ENCODE peak calls at places on chromosomes 16 and 17, in four cellular contexts. One of them, this sample, is unnamed.

GRCh38 chr16:83051451-83051850 is 424.7 kb downstream of the CDH13 start:
- DNase-seq in uterus: no peak
- DNase-seq in effector memory CD4-positive, alpha-beta T cell: no peak
- DNase-seq in Panc1: no peak
- DNase-seq in this sample: no peak

GRCh38 chr16:25012525-25012991 is 2.6 kb downstream of the ARHGAP17 start:
- DNase-seq in Panc1: no peak
- DNase-seq in uterus: no peak
- DNase-seq in effector memory CD4-positive, alpha-beta T cell: no peak
- DNase-seq in this sample: no peak

GRCh38 chr17:71392715-71393567 is 727.9 kb upstream of the SOX9 start:
- DNase-seq in uterus: no peak
- DNase-seq in Panc1: no peak
- DNase-seq in effector memory CD4-positive, alpha-beta T cell: no peak
- DNase-seq in this sample: no peak

GRCh38 chr17:77834170-77835115 is 124.1 kb upstream of the TNRC6C start:
- DNase-seq in effector memory CD4-positive, alpha-beta T cell: peak; percentile 43
- DNase-seq in Panc1: no peak
- DNase-seq in uterus: peak; percentile 71
- DNase-seq in this sample: peak; percentile 23

GRCh38 chr17:82938486-82939212 is 98.8 kb upstream of the ZNF750 start:
- DNase-seq in Panc1: no peak
- DNase-seq in uterus: peak; percentile 6
- DNase-seq in effector memory CD4-positive, alpha-beta T cell: no peak
- DNase-seq in this sample: no peak

GRCh38 chr17:46175891-46176290 is 17.3 kb downstream of the KANSL1 start:
- DNase-seq in effector memory CD4-positive, alpha-beta T cell: no peak
- DNase-seq in uterus: no peak
- DNase-seq in Panc1: no peak
- DNase-seq in this sample: no peak

GRCh38 chr17:77125432-77125901 is 15.3 kb upstream of the SEC14L1 start:
- DNase-seq in Panc1: peak; percentile 91
- DNase-seq in effector memory CD4-positive, alpha-beta T cell: no peak
- DNase-seq in uterus: no peak
- DNase-seq in this sample: no peak

GRCh38 chr16:13733561-13733960 is 186.4 kb upstream of the ERCC4 start:
- DNase-seq in uterus: no peak
- DNase-seq in Panc1: no peak
- DNase-seq in effector memory CD4-positive, alpha-beta T cell: no peak
- DNase-seq in this sample: no peak

GRCh38 chr16:72198021-72198420 is 26.1 kb upstream of the PMFBP1 start:
- DNase-seq in uterus: no peak
- DNase-seq in effector memory CD4-positive, alpha-beta T cell: no peak
- DNase-seq in Panc1: no peak
- DNase-seq in this sample: no peak

GRCh38 chr16:84277244-84277823 is 17.3 kb upstream of the WFDC1 start:
- DNase-seq in uterus: peak; percentile 43
- DNase-seq in effector memory CD4-positive, alpha-beta T cell: peak; percentile 26
- DNase-seq in Panc1: no peak
- DNase-seq in this sample: peak; percentile 43

GRCh38 chr16:69328854-69329316 is 1.5 kb downstream of the PDF start:
- DNase-seq in Panc1: no peak
- DNase-seq in effector memory CD4-positive, alpha-beta T cell: no peak
- DNase-seq in uterus: no peak
- DNase-seq in this sample: no peak

GRCh38 chr17:73538445-73538844 is 105.8 kb downstream of the SDK2 start:
- DNase-seq in uterus: no peak
- DNase-seq in Panc1: no peak
- DNase-seq in effector memory CD4-positive, alpha-beta T cell: no peak
- DNase-seq in this sample: no peak

GRCh38 chr17:50538549-50539410 is 6.2 kb downstream of the EPN3 start:
- DNase-seq in uterus: no peak
- DNase-seq in Panc1: no peak
- DNase-seq in effector memory CD4-positive, alpha-beta T cell: no peak
- DNase-seq in this sample: no peak

GRCh38 chr17:16935786-16936185 is 36.1 kb downstream of the TNFRSF13B start:
- DNase-seq in effector memory CD4-positive, alpha-beta T cell: no peak
- DNase-seq in uterus: no peak
- DNase-seq in Panc1: no peak
- DNase-seq in this sample: no peak

GRCh38 chr17:2855063-2855600 is 58.9 kb downstream of the RAP1GAP2 start:
- DNase-seq in uterus: no peak
- DNase-seq in Panc1: no peak
- DNase-seq in effector memory CD4-positive, alpha-beta T cell: no peak
- DNase-seq in this sample: no peak

GRCh38 chr16:55491691-55492090 is 12.7 kb downstream of the MMP2 start:
- DNase-seq in Panc1: no peak
- DNase-seq in uterus: no peak
- DNase-seq in effector memory CD4-positive, alpha-beta T cell: no peak
- DNase-seq in this sample: no peak

GRCh38 chr16:81004646-81005353 is 1.9 kb downstream of the CMC2 start:
- DNase-seq in Panc1: no peak
- DNase-seq in uterus: peak; percentile 24
- DNase-seq in effector memory CD4-positive, alpha-beta T cell: peak; percentile 22
- DNase-seq in this sample: no peak

GRCh38 chr17:4709794-4710692 is at the start of gene ARRB2:
- DNase-seq in Panc1: peak; percentile 91
- DNase-seq in uterus: peak; percentile 98
- DNase-seq in effector memory CD4-positive, alpha-beta T cell: peak; percentile 98
- DNase-seq in this sample: peak; percentile 100

GRCh38 chr17:42436401-42436800 is 13.3 kb upstream of the CAVIN1 start:
- DNase-seq in effector memory CD4-positive, alpha-beta T cell: no peak
- DNase-seq in uterus: peak; percentile 71
- DNase-seq in Panc1: no peak
- DNase-seq in this sample: no peak

GRCh38 chr17:82528484-82529265 is 9.1 kb downstream of the FOXK2 start:
- DNase-seq in effector memory CD4-positive, alpha-beta T cell: no peak
- DNase-seq in Panc1: peak; percentile 62
- DNase-seq in uterus: no peak
- DNase-seq in this sample: no peak

GRCh38 chr17:1956134-1956533 is 69.0 kb downstream of the RTN4RL1 start:
- DNase-seq in effector memory CD4-positive, alpha-beta T cell: no peak
- DNase-seq in uterus: no peak
- DNase-seq in Panc1: no peak
- DNase-seq in this sample: no peak

GRCh38 chr17:40558300-40558584 is 7.0 kb downstream of the CCR7 start:
- DNase-seq in effector memory CD4-positive, alpha-beta T cell: no peak
- DNase-seq in Panc1: no peak
- DNase-seq in uterus: no peak
- DNase-seq in this sample: no peak

GRCh38 chr17:60077672-60078519 is 825 bp downstream of the HEATR6 start:
- DNase-seq in Panc1: no peak
- DNase-seq in uterus: no peak
- DNase-seq in effector memory CD4-positive, alpha-beta T cell: no peak
- DNase-seq in this sample: no peak

GRCh38 chr16:4535627-4536108 is 2.9 kb downstream of the CDIP1 start:
- DNase-seq in uterus: no peak
- DNase-seq in effector memory CD4-positive, alpha-beta T cell: no peak
- DNase-seq in Panc1: no peak
- DNase-seq in this sample: no peak

GRCh38 chr17:4559851-4560820 is at the start of gene GGT6:
- DNase-seq in effector memory CD4-positive, alpha-beta T cell: no peak
- DNase-seq in uterus: no peak
- DNase-seq in Panc1: no peak
- DNase-seq in this sample: no peak

GRCh38 chr16:35409503-35409902 is 1950.1 kb downstream of the TP53TG3F start:
- DNase-seq in uterus: no peak
- DNase-seq in Panc1: no peak
- DNase-seq in effector memory CD4-positive, alpha-beta T cell: no peak
- DNase-seq in this sample: no peak

GRCh38 chr16:35414139-35414538 is 1954.7 kb downstream of the TP53TG3F start:
- DNase-seq in uterus: no peak
- DNase-seq in effector memory CD4-positive, alpha-beta T cell: no peak
- DNase-seq in Panc1: no peak
- DNase-seq in this sample: no peak

GRCh38 chr16:35414563-35414962 is 1955.2 kb downstream of the TP53TG3F start:
- DNase-seq in effector memory CD4-positive, alpha-beta T cell: no peak
- DNase-seq in uterus: no peak
- DNase-seq in Panc1: no peak
- DNase-seq in this sample: no peak

GRCh38 chr16:35410438-35410837 is 1951.0 kb downstream of the TP53TG3F start:
- DNase-seq in uterus: no peak
- DNase-seq in effector memory CD4-positive, alpha-beta T cell: no peak
- DNase-seq in Panc1: no peak
- DNase-seq in this sample: no peak

GRCh38 chr16:35411156-35411555 is 1951.7 kb downstream of the TP53TG3F start:
- DNase-seq in effector memory CD4-positive, alpha-beta T cell: no peak
- DNase-seq in uterus: no peak
- DNase-seq in Panc1: no peak
- DNase-seq in this sample: no peak
- H3K9me3 ChIP-seq in effector memory CD4-positive, alpha-beta T cell: no peaks in the 10 kb centered on the region
- H3K9me3 ChIP-seq in uterus: no peaks in the 10 kb centered on the region
- H3K9me3 ChIP-seq in Panc1: no peaks in the 10 kb centered on the region
- H3K9me3 ChIP-seq in this sample: no peaks in the 10 kb centered on the region

DNA sequence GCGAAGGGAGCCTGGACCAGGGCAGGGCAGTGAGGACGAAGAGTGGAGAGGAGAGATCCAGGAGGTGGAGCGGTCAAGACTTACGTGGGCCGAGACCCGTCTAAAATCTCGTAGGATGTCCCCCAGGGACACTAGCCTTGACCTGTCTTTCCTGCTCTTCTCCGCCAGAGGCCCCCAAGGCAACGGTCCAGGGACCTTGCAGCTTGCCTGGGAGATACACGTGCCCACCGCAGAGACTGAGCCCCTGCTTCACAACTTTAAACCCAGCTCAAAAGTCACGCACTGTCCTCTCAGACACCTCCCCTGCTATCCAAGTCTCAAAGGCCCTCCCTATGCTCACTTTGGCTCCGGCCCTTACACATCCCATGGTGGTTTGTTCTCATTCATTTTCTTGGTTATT is 9.4 kb downstream of the TIGD7 start:
- DNase-seq in uterus: no peak
- DNase-seq in effector memory CD4-positive, alpha-beta T cell: no peak
- DNase-seq in Panc1: no peak
- DNase-seq in this sample: no peak
- H3K9me3 ChIP-seq in uterus: peaks cover 79% of the 10 kb centered on the region
- H3K9me3 ChIP-seq in effector memory CD4-positive, alpha-beta T cell: peaks cover 37% of the 10 kb centered on the region
- H3K9me3 ChIP-seq in Panc1: peaks cover 84% of the 10 kb centered on the region
- H3K9me3 ChIP-seq in this sample: peaks cover 14% of the 10 kb centered on the region

DNA sequence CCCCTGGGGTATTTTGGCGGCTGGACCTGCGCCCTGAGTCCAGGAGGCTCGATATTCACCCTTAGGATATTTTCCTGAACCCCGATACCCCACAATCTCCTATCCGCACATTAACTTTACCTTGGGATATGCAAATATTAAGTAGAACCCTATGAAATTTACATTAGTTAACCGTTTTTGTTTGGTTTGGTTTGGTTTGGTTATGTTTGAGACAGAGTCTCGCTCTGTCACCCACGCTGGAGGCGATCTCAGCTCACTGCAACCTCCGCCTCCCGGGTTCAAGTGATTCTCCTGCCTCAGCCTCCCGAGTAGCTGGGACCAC is 9.3 kb upstream of the NAGS start:
- DNase-seq in Panc1: no peak
- DNase-seq in effector memory CD4-positive, alpha-beta T cell: no peak
- DNase-seq in uterus: no peak
- DNase-seq in this sample: no peak
- H3K9me3 ChIP-seq in Panc1: no peaks in the 10 kb centered on the region
- H3K9me3 ChIP-seq in effector memory CD4-positive, alpha-beta T cell: no peaks in the 10 kb centered on the region
- H3K9me3 ChIP-seq in uterus: no peaks in the 10 kb centered on the region
- H3K9me3 ChIP-seq in this sample: no peaks in the 10 kb centered on the region

DNA sequence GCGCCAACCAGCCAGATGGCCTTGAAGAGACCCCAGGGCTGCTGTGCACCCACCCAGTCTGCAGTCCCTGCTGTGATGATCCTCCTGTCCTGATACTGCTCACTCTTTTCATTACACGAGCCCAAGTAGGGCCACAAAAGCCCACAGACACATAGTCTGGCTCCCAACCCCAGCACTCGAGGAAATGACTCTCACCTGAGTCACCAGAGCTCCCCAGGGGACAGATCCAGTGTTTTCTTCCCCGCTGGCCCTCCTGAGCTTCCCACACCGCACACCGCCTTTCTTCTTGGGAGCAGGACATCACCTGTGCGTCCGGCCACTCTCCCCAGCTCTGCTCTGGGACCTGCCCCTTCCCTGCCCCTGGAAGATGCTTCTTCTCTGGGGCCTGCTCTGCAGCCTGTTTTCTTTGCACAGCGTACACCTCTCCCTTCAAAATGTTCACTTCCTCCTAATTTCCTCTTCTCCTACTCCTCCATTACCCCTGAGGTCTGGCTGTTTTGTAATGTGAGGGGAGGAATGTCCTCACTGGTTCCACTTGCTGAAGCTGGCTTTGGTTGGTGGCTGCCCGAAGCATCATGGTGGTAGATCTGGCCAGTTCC is 2.0 kb upstream of the SCN4A start:
- DNase-seq in Panc1: no peak
- DNase-seq in effector memory CD4-positive, alpha-beta T cell: no peak
- DNase-seq in uterus: no peak
- DNase-seq in this sample: no peak
- H3K9me3 ChIP-seq in Panc1: no peaks in the 10 kb centered on the region
- H3K9me3 ChIP-seq in effector memory CD4-positive, alpha-beta T cell: no peaks in the 10 kb centered on the region
- H3K9me3 ChIP-seq in uterus: no peaks in the 10 kb centered on the region
- H3K9me3 ChIP-seq in this sample: no peaks in the 10 kb centered on the region

GRCh38 chr16:78740269-78740668 is 640.8 kb downstream of the WWOX start:
- DNase-seq in effector memory CD4-positive, alpha-beta T cell: no peak
- DNase-seq in Panc1: no peak
- DNase-seq in uterus: no peak
- DNase-seq in this sample: no peak
- H3K9me3 ChIP-seq in effector memory CD4-positive, alpha-beta T cell: no peaks in the 10 kb centered on the region
- H3K9me3 ChIP-seq in Panc1: no peaks in the 10 kb centered on the region
- H3K9me3 ChIP-seq in uterus: no peaks in the 10 kb centered on the region
- H3K9me3 ChIP-seq in this sample: no peaks in the 10 kb centered on the region

GRCh38 chr16:31897283-31897682 is 23.7 kb downstream of the ZNF267 start:
- DNase-seq in Panc1: no peak
- DNase-seq in effector memory CD4-positive, alpha-beta T cell: no peak
- DNase-seq in uterus: no peak
- DNase-seq in this sample: no peak

GRCh38 chr16:31899505-31899904 is 25.9 kb downstream of the ZNF267 start:
- DNase-seq in uterus: no peak
- DNase-seq in effector memory CD4-positive, alpha-beta T cell: no peak
- DNase-seq in Panc1: no peak
- DNase-seq in this sample: no peak

GRCh38 chr16:31888735-31889134 is 15.1 kb downstream of the ZNF267 start:
- DNase-seq in effector memory CD4-positive, alpha-beta T cell: no peak
- DNase-seq in Panc1: no peak
- DNase-seq in uterus: no peak
- DNase-seq in this sample: no peak

GRCh38 chr16:31893824-31894223 is 20.2 kb downstream of the ZNF267 start:
- DNase-seq in Panc1: no peak
- DNase-seq in uterus: no peak
- DNase-seq in effector memory CD4-positive, alpha-beta T cell: no peak
- DNase-seq in this sample: no peak
- H3K9me3 ChIP-seq in Panc1: peaks cover 62% of the 10 kb centered on the region
- H3K9me3 ChIP-seq in uterus: peaks cover 6% of the 10 kb centered on the region
- H3K9me3 ChIP-seq in effector memory CD4-positive, alpha-beta T cell: peaks cover 12% of the 10 kb centered on the region
- H3K9me3 ChIP-seq in this sample: peaks cover 29% of the 10 kb centered on the region

GRCh38 chr16:87068751-87069150 is 248.4 kb downstream of the C16orf95 start:
- DNase-seq in uterus: no peak
- DNase-seq in effector memory CD4-positive, alpha-beta T cell: no peak
- DNase-seq in Panc1: no peak
- DNase-seq in this sample: no peak
- H3K9me3 ChIP-seq in uterus: no peaks in the 10 kb centered on the region
- H3K9me3 ChIP-seq in effector memory CD4-positive, alpha-beta T cell: no peaks in the 10 kb centered on the region
- H3K9me3 ChIP-seq in Panc1: no peaks in the 10 kb centered on the region
- H3K9me3 ChIP-seq in this sample: no peaks in the 10 kb centered on the region

GRCh38 chr16:88289001-88289400 is 93.8 kb upstream of the ZNF469 start:
- DNase-seq in effector memory CD4-positive, alpha-beta T cell: no peak
- DNase-seq in uterus: no peak
- DNase-seq in Panc1: no peak
- DNase-seq in this sample: no peak
- H3K9me3 ChIP-seq in effector memory CD4-positive, alpha-beta T cell: peaks cover 5% of the 10 kb centered on the region
- H3K9me3 ChIP-seq in uterus: peaks cover 7% of the 10 kb centered on the region
- H3K9me3 ChIP-seq in Panc1: no peaks in the 10 kb centered on the region
- H3K9me3 ChIP-seq in this sample: no peaks in the 10 kb centered on the region

This sample was measured in T-helper 17 cell.